ENCODE peak calls at places on chromosomes 6 and 20, in nine cellular contexts. One of them, this sample, is unnamed.

GRCh38 chr20:22974354-22974753 is 60.8 kb upstream of the SSTR4 start:
- DNase-seq in foreskin fibroblast: peak
- DNase-seq in cardiac fibroblast: peak
- DNase-seq in psoas muscle: no peak
- DNase-seq in AG09309: no peak
- DNase-seq in A549: peak
- DNase-seq in HCT116: peak
- DNase-seq in IMR-90: no peak
- DNase-seq in fibroblast of lung: peak
- DNase-seq in this sample: peak

GRCh38 chr20:47660983-47661711 is 124.1 kb downstream of the SULF2 start:
- DNase-seq in fibroblast of lung: no peak
- DNase-seq in HCT116: no peak
- DNase-seq in cardiac fibroblast: no peak
- DNase-seq in psoas muscle: no peak
- DNase-seq in IMR-90: no peak
- DNase-seq in A549: no peak
- DNase-seq in foreskin fibroblast: no peak
- DNase-seq in AG09309: no peak
- DNase-seq in this sample: no peak

GRCh38 chr6:28206527-28207243 is 18.4 kb upstream of the ZSCAN9 start:
- DNase-seq in psoas muscle: no peak
- DNase-seq in AG09309: no peak
- DNase-seq in foreskin fibroblast: peak
- DNase-seq in cardiac fibroblast: no peak
- DNase-seq in IMR-90: peak
- DNase-seq in fibroblast of lung: peak
- DNase-seq in A549: no peak
- DNase-seq in HCT116: no peak
- DNase-seq in this sample: no peak

GRCh38 chr6:108497883-108498282 is 62.8 kb upstream of the FOXO3 start:
- DNase-seq in HCT116: peak
- DNase-seq in A549: peak
- DNase-seq in IMR-90: peak
- DNase-seq in psoas muscle: no peak
- DNase-seq in cardiac fibroblast: peak
- DNase-seq in foreskin fibroblast: peak
- DNase-seq in AG09309: no peak
- DNase-seq in fibroblast of lung: peak
- DNase-seq in this sample: peak

GRCh38 chr6:82362868-82363267 is 749 bp upstream of the TPBG start:
- DNase-seq in HCT116: no peak
- DNase-seq in fibroblast of lung: peak
- DNase-seq in IMR-90: peak
- DNase-seq in foreskin fibroblast: peak
- DNase-seq in A549: no peak
- DNase-seq in cardiac fibroblast: peak
- DNase-seq in AG09309: peak
- DNase-seq in psoas muscle: peak
- DNase-seq in this sample: peak

GRCh38 chr6:26028753-26029569 is 58.3 kb upstream of the HFE start:
- DNase-seq in foreskin fibroblast: no peak
- DNase-seq in A549: peak
- DNase-seq in AG09309: no peak
- DNase-seq in IMR-90: peak
- DNase-seq in fibroblast of lung: no peak
- DNase-seq in HCT116: no peak
- DNase-seq in cardiac fibroblast: no peak
- DNase-seq in psoas muscle: no peak
- DNase-seq in this sample: no peak

GRCh38 chr6:15518878-15519277 is 143.9 kb downstream of the DTNBP1 start:
- DNase-seq in psoas muscle: no peak
- DNase-seq in foreskin fibroblast: no peak
- DNase-seq in AG09309: no peak
- DNase-seq in A549: no peak
- DNase-seq in fibroblast of lung: no peak
- DNase-seq in cardiac fibroblast: no peak
- DNase-seq in HCT116: no peak
- DNase-seq in IMR-90: no peak
- DNase-seq in this sample: no peak

GRCh38 chr6:35511980-35512379 is 716 bp downstream of the TULP1 start:
- DNase-seq in psoas muscle: no peak
- DNase-seq in foreskin fibroblast: no peak
- DNase-seq in IMR-90: no peak
- DNase-seq in A549: no peak
- DNase-seq in fibroblast of lung: no peak
- DNase-seq in AG09309: no peak
- DNase-seq in HCT116: no peak
- DNase-seq in cardiac fibroblast: no peak
- DNase-seq in this sample: no peak

GRCh38 chr6:131687022-131687421 is 14.2 kb downstream of the OR2A4 start:
- DNase-seq in HCT116: no peak
- DNase-seq in fibroblast of lung: no peak
- DNase-seq in cardiac fibroblast: no peak
- DNase-seq in IMR-90: peak
- DNase-seq in psoas muscle: no peak
- DNase-seq in foreskin fibroblast: no peak
- DNase-seq in A549: no peak
- DNase-seq in AG09309: no peak
- DNase-seq in this sample: no peak

GRCh38 chr6:18596529-18596835 is 209.3 kb downstream of the RNF144B start:
- DNase-seq in cardiac fibroblast: no peak
- DNase-seq in A549: no peak
- DNase-seq in HCT116: no peak
- DNase-seq in psoas muscle: no peak
- DNase-seq in foreskin fibroblast: no peak
- DNase-seq in fibroblast of lung: no peak
- DNase-seq in AG09309: no peak
- DNase-seq in IMR-90: no peak
- DNase-seq in this sample: no peak

GRCh38 chr6:98932424-98932823 is 15.3 kb downstream of the FBXL4 start:
- DNase-seq in psoas muscle: no peak
- DNase-seq in fibroblast of lung: no peak
- DNase-seq in cardiac fibroblast: no peak
- DNase-seq in HCT116: no peak
- DNase-seq in foreskin fibroblast: no peak
- DNase-seq in IMR-90: no peak
- DNase-seq in A549: no peak
- DNase-seq in AG09309: no peak
- DNase-seq in this sample: no peak

GRCh38 chr6:130981409-130981808 is 81.6 kb downstream of the EPB41L2 start:
- DNase-seq in A549: no peak
- DNase-seq in fibroblast of lung: peak
- DNase-seq in IMR-90: peak
- DNase-seq in HCT116: no peak
- DNase-seq in psoas muscle: no peak
- DNase-seq in cardiac fibroblast: peak
- DNase-seq in foreskin fibroblast: peak
- DNase-seq in AG09309: no peak
- DNase-seq in this sample: peak

GRCh38 chr6:12962529-12962928 is 246.0 kb downstream of the PHACTR1 start:
- DNase-seq in A549: no peak
- DNase-seq in psoas muscle: no peak
- DNase-seq in AG09309: no peak
- DNase-seq in cardiac fibroblast: peak
- DNase-seq in HCT116: no peak
- DNase-seq in foreskin fibroblast: peak
- DNase-seq in fibroblast of lung: no peak
- DNase-seq in IMR-90: no peak
- DNase-seq in this sample: no peak
- H3K4me3 ChIP-seq in A549: no peak
- H3K4me3 ChIP-seq in psoas muscle: no peak
- H3K4me3 ChIP-seq in AG09309: no peak
- H3K4me3 ChIP-seq in cardiac fibroblast: no peak
- H3K4me3 ChIP-seq in HCT116: no peak
- H3K4me3 ChIP-seq in foreskin fibroblast: no peak
- H3K4me3 ChIP-seq in fibroblast of lung: no peak
- H3K4me3 ChIP-seq in IMR-90: no peak
- H3K4me3 ChIP-seq in this sample: no peak

GRCh38 chr20:59151391-59151790 is 12.2 kb upstream of the ZNF831 start:
- DNase-seq in psoas muscle: no peak
- DNase-seq in HCT116: no peak
- DNase-seq in A549: no peak
- DNase-seq in AG09309: no peak
- DNase-seq in fibroblast of lung: no peak
- DNase-seq in IMR-90: no peak
- DNase-seq in cardiac fibroblast: no peak
- DNase-seq in foreskin fibroblast: no peak
- DNase-seq in this sample: no peak
- TF ChIP-seq CTCF in psoas muscle: no peak
- TF ChIP-seq CTCF in HCT116: no peak
- TF ChIP-seq CTCF in A549: no peak
- TF ChIP-seq CTCF in AG09309: no peak
- TF ChIP-seq CTCF in fibroblast of lung: no peak
- TF ChIP-seq CTCF in IMR-90: no peak
- TF ChIP-seq CTCF in cardiac fibroblast: no peak
- TF ChIP-seq CTCF in foreskin fibroblast: no peak
- TF ChIP-seq CTCF in this sample: no peak

GRCh38 chr6:143549221-143549620 is 37.7 kb upstream of the FUCA2 start:
- DNase-seq in AG09309: no peak
- DNase-seq in HCT116: no peak
- DNase-seq in psoas muscle: no peak
- DNase-seq in foreskin fibroblast: no peak
- DNase-seq in A549: no peak
- DNase-seq in cardiac fibroblast: no peak
- DNase-seq in IMR-90: no peak
- DNase-seq in fibroblast of lung: no peak
- DNase-seq in this sample: peak
- H3K4me3 ChIP-seq in AG09309: no peak
- H3K4me3 ChIP-seq in HCT116: no peak
- H3K4me3 ChIP-seq in psoas muscle: no peak
- H3K4me3 ChIP-seq in foreskin fibroblast: no peak
- H3K4me3 ChIP-seq in A549: no peak
- H3K4me3 ChIP-seq in cardiac fibroblast: no peak
- H3K4me3 ChIP-seq in IMR-90: no peak
- H3K4me3 ChIP-seq in fibroblast of lung: no peak
- H3K4me3 ChIP-seq in this sample: no peak

GRCh38 chr20:45230631-45231030 is 9.5 kb downstream of the SEMG2 start:
- DNase-seq in A549: no peak
- DNase-seq in HCT116: no peak
- DNase-seq in fibroblast of lung: no peak
- DNase-seq in psoas muscle: no peak
- DNase-seq in foreskin fibroblast: no peak
- DNase-seq in IMR-90: no peak
- DNase-seq in cardiac fibroblast: no peak
- DNase-seq in AG09309: no peak
- DNase-seq in this sample: no peak

GRCh38 chr20:45238139-45238538 is 16.2 kb downstream of the SLPI start:
- DNase-seq in cardiac fibroblast: no peak
- DNase-seq in IMR-90: no peak
- DNase-seq in foreskin fibroblast: no peak
- DNase-seq in psoas muscle: no peak
- DNase-seq in HCT116: no peak
- DNase-seq in fibroblast of lung: no peak
- DNase-seq in A549: no peak
- DNase-seq in AG09309: no peak
- DNase-seq in this sample: no peak

GRCh38 chr20:45235995-45236394 is 14.8 kb downstream of the SEMG2 start:
- DNase-seq in psoas muscle: no peak
- DNase-seq in A549: no peak
- DNase-seq in HCT116: no peak
- DNase-seq in fibroblast of lung: no peak
- DNase-seq in IMR-90: no peak
- DNase-seq in foreskin fibroblast: no peak
- DNase-seq in cardiac fibroblast: no peak
- DNase-seq in AG09309: no peak
- DNase-seq in this sample: no peak
- TF ChIP-seq CTCF in psoas muscle: no peak
- TF ChIP-seq CTCF in A549: no peak
- TF ChIP-seq CTCF in HCT116: peak
- TF ChIP-seq CTCF in fibroblast of lung: no peak
- TF ChIP-seq CTCF in IMR-90: peak
- TF ChIP-seq CTCF in foreskin fibroblast: peak
- TF ChIP-seq CTCF in cardiac fibroblast: peak
- TF ChIP-seq CTCF in AG09309: peak
- TF ChIP-seq CTCF in this sample: peak

This sample was measured in fibroblast of villous mesenchyme.